ENCODE peak calls at places on chromosomes 12 and 14, in seven cellular contexts. Z is HFF-Myc, I is fibroblast of pulmonary artery, N is astrocyte, L is lung, M is HFFc6, U is heart right ventricle. P is an unnamed sample.

GRCh38 chr12:3834774-3835173 is 38.4 kb downstream of the PARP11 start:
- DNase-seq in Z (no peak), I (no peak), N (no peak), L (no peak), M (no peak), U (no peak), P (no peak)

GRCh38 chr12:108959748-108960655 is 60.9 kb downstream of the SVOP start:
- DNase-seq in Z (no peak), I (no peak), N (no peak), L (no peak), M (no peak), U (no peak), P (no peak)

GRCh38 chr14:70652871-70653270 is 11.2 kb downstream of the TTC9 start:
- DNase-seq in Z (peak; percentile 44), I (no peak), N (no peak), L (no peak), M (no peak), U (no peak), P (no peak)

GRCh38 chr12:106246891-106247730 is 709 bp downstream of the CKAP4 start:
- DNase-seq in Z (no peak), I (peak; percentile 68), N (no peak), L (peak; percentile 60), M (peak; percentile 62), U (peak; percentile 65), P (peak; percentile 87)

GRCh38 chr12:6827982-6828670 is at the start of gene P3H3:
- DNase-seq in Z (no peak), I (peak; percentile 48), N (peak; percentile 42), L (no peak), M (peak; percentile 53), U (peak; percentile 50), P (no peak)

GRCh38 chr12:9827209-9827888 is at the start of gene KLRF1:
- DNase-seq in Z (no peak), I (no peak), N (no peak), L (no peak), M (no peak), U (no peak), P (no peak)

GRCh38 chr14:91482278-91483023 is 27.7 kb downstream of the PPP4R3A start:
- DNase-seq in Z (no peak), I (peak; percentile 57), N (peak; percentile 24), L (no peak), M (no peak), U (no peak), P (no peak)

GRCh38 chr14:96105089-96105920 is 66.1 kb downstream of the C14orf132 start:
- DNase-seq in Z (no peak), I (no peak), N (no peak), L (no peak), M (no peak), U (no peak), P (no peak)

GRCh38 chr12:53191885-53192530 is 11.3 kb upstream of the CSAD start:
- DNase-seq in Z (no peak), I (no peak), N (no peak), L (no peak), M (no peak), U (no peak), P (no peak)

GRCh38 chr12:29578070-29578469 is 80.6 kb upstream of the OVCH1 start:
- DNase-seq in Z (no peak), I (peak; percentile 80), N (no peak), L (no peak), M (no peak), U (no peak), P (no peak)

GRCh38 chr14:47539065-47539464 is 136.3 kb downstream of the MDGA2 start:
- DNase-seq in Z (no peak), I (peak; percentile 1), N (no peak), L (no peak), M (no peak), U (no peak), P (no peak)

GRCh38 chr12:8032242-8033152 is at the start of gene FOXJ2:
- DNase-seq in Z (no peak), I (peak; percentile 68), N (peak; percentile 43), L (peak; percentile 81), M (peak; percentile 32), U (peak; percentile 81), P (peak; percentile 93)

GRCh38 chr12:107296681-107297086 is 203.3 kb upstream of the CRY1 start:
- DNase-seq in Z (no peak), I (peak; percentile 39), N (peak; percentile 72), L (no peak), M (no peak), U (no peak), P (no peak)

GRCh38 chr14:90788031-90788430 is 28.2 kb downstream of the TTC7B start:
- DNase-seq in Z (no peak), I (no peak), N (no peak), L (no peak), M (no peak), U (no peak), P (no peak)

GRCh38 chr12:132319991-132320570 is 9.3 kb downstream of the GALNT9 start:
- DNase-seq in Z (no peak), I (no peak), N (no peak), L (no peak), M (no peak), U (no peak), P (no peak)

GRCh38 chr14:74955229-74955999 is at the start of gene PGF:
- DNase-seq in Z (no peak), I (peak; percentile 44), N (no peak), L (peak; percentile 52), M (no peak), U (peak; percentile 71), P (no peak)

GRCh38 chr12:131223791-131224567 is 270.3 kb downstream of the ADGRD1 start:
- DNase-seq in Z (no peak), I (no peak), N (no peak), L (no peak), M (no peak), U (no peak), P (no peak)

GRCh38 chr12:89789862-89790261 is 81.2 kb upstream of the ATP2B1 start:
- DNase-seq in Z (no peak), I (peak; percentile 32), N (no peak), L (no peak), M (peak; percentile 31), U (no peak), P (no peak)

GRCh38 chr14:38143651-38144505 is 63.8 kb upstream of the SSTR1 start:
- DNase-seq in Z (peak; percentile 44), I (peak; percentile 76), N (peak; percentile 74), L (no peak), M (peak; percentile 78), U (no peak), P (no peak)

GRCh38 chr14:28703482-28703881 is 63.1 kb upstream of the FOXG1 start:
- DNase-seq in Z (no peak), I (no peak), N (no peak), L (no peak), M (no peak), U (no peak), P (no peak)

GRCh38 chr12:42854208-42854607 is 264.7 kb upstream of the PRICKLE1 start:
- DNase-seq in Z (no peak), I (peak; percentile 6), N (peak; percentile 58), L (no peak), M (no peak), U (no peak), P (no peak)

GRCh38 chr14:99316281-99317163 is 44.5 kb upstream of the BCL11B start:
- DNase-seq in Z (no peak), I (no peak), N (no peak), L (no peak), M (no peak), U (no peak), P (peak; percentile 77)

DNA sequence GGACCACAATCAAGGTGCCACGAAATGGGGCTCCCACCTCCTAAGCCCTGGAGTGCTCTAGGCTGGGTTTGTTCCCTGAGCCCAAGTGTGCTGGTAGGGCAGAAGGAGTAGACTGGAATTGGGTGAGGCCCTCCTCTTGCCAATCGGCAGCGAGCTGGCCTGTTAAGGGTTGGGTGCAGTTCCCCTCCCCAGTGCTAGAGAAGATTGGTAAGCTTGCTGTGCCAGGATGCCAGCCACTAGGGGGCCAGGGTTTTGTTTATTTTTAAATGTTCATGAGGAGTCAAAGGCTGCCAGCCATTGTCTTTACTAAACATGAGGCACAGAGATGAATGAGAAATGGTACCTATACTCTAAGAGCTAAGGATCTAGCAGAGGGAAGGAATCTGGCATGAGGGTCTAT is 79.7 kb downstream of the SPTB start:
- DNase-seq in Z (no peak), I (peak; percentile 51), N (no peak), L (peak; percentile 57), M (peak; percentile 48), U (peak; percentile 54), P (no peak)
- TF ChIP-seq CTCF in Z (peak; percentile 57), I (peak; percentile 58), N (peak; percentile 62), L (no peak), M (peak; percentile 89), U (peak; percentile 27), P (peak; percentile 61)

DNA sequence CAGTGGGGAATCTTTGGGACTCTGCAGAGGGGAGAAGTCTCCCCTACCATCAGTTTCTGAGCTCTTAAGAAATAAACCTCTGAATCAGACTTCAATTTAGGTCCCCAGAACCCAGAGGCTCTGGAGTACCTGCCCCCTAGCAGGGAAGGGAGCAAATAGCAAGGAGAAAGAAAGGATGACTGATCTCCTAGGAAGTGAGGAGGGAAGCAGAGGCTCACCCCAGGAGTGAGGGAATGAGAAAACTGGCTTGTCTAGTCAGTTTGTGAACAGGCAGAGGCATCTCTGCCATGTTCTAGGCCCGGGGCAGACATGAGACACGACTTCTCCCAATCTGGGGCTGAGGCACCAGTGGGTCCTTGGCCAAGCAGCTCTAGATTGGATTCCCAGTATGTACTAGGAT is 24.3 kb upstream of the SMUG1 start:
- DNase-seq in Z (no peak), I (no peak), N (no peak), L (no peak), M (peak; percentile 12), U (no peak), P (no peak)
- TF ChIP-seq CTCF in Z (peak; percentile 12), I (no peak), N (peak; percentile 4), L (no peak), M (peak; percentile 45), U (no peak), P (no peak)

DNA sequence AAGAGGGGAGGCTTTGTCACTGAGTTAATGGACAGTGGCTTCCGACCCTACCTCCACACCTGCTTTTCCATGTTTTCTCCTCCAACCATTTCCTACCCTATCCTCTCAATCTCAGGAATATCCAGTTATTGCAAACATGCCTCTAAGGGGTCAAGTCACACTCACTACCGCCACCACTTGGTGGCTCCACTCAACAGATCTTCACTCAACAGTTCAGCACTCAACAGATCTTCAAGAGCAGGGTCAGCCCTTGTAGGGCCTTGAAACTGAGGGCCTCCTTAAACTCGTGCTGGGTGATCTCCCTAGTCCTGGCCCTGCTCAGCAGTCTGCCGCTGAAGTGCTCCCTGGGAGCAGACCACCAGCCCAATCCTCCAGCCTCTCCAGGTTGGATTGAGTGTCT is 14.2 kb downstream of the ZNF641 start:
- DNase-seq in Z (no peak), I (peak; percentile 13), N (no peak), L (no peak), M (no peak), U (no peak), P (no peak)
- TF ChIP-seq CTCF in Z (peak; percentile 36), I (peak; percentile 21), N (no peak), L (no peak), M (peak; percentile 37), U (no peak), P (peak; percentile 18)

GRCh38 chr12:65585648-65586420 is 238.4 kb upstream of the HMGA2 start:
- DNase-seq in Z (no peak), I (no peak), N (no peak), L (no peak), M (no peak), U (no peak), P (no peak)
- TF ChIP-seq CTCF in Z (no peak), I (no peak), N (no peak), L (no peak), M (no peak), U (no peak), P (no peak)

GRCh38 chr12:77299910-77300772 is 234.8 kb upstream of the E2F7 start:
- DNase-seq in Z (no peak), I (peak; percentile 58), N (peak; percentile 82), L (no peak), M (peak; percentile 60), U (no peak), P (no peak)
- TF ChIP-seq CTCF in Z (no peak), I (no peak), N (no peak), L (no peak), M (no peak), U (no peak), P (no peak)